ENCODE peak calls at places on chromosomes 12 and 14, in ten cellular contexts. B is HFFc6; K is endothelial cell; L is IMR-90; W is breast epithelium; M is upper lobe of left lung; I is CD4-positive, alpha-beta T cell; X is endothelial cell of umbilical vein; E is fibroblast of mammary gland; T is tibial artery. S is an unnamed sample.

GRCh38 chr12:101490286-101490920 is 15.3 kb downstream of the SPIC start:
- DNase-seq in B (no peak), K (peak; percentile 16), L (no peak), W (no peak), M (no peak), I (no peak), X (no peak), E (no peak), T (no peak), S (no peak)

GRCh38 chr14:103618999-103619398 is 10.0 kb upstream of the KLC1 start:
- DNase-seq in B (peak; percentile 40), K (no peak), L (peak; percentile 48), W (no peak), M (no peak), I (no peak), X (no peak), E (no peak), T (no peak), S (no peak)

GRCh38 chr14:59439256-59440015 is 25.7 kb downstream of the GPR135 start:
- DNase-seq in B (no peak), K (no peak), L (peak; percentile 74), W (no peak), M (no peak), I (no peak), X (no peak), E (peak; percentile 78), T (no peak), S (no peak)

GRCh38 chr14:56751471-56751870 is 58.8 kb downstream of the OTX2 start:
- DNase-seq in B (no peak), K (peak; percentile 16), L (no peak), W (no peak), M (no peak), I (no peak), X (no peak), E (no peak), T (no peak), S (no peak)

GRCh38 chr12:52748578-52748977 is 28.6 kb downstream of the KRT76 start:
- DNase-seq in B (no peak), K (no peak), L (no peak), W (no peak), M (no peak), I (no peak), X (no peak), E (no peak), T (no peak), S (no peak)

GRCh38 chr12:31590730-31591307 is at the start of gene DENND5B:
- DNase-seq in B (peak; percentile 33), K (peak; percentile 78), L (peak; percentile 61), W (peak; percentile 32), M (peak; percentile 96), I (no peak), X (peak; percentile 68), E (peak; percentile 44), T (peak; percentile 86), S (peak; percentile 89)

GRCh38 chr12:28237423-28237822 is 47.2 kb downstream of the CCDC91 start:
- DNase-seq in B (no peak), K (no peak), L (no peak), W (no peak), M (no peak), I (no peak), X (no peak), E (peak; percentile 25), T (no peak), S (no peak)

GRCh38 chr12:123942277-123942653 is 30.4 kb downstream of the CCDC92 start:
- DNase-seq in B (peak; percentile 25), K (no peak), L (peak; percentile 90), W (no peak), M (no peak), I (no peak), X (peak; percentile 27), E (peak; percentile 95), T (no peak), S (no peak)

GRCh38 chr14:104970231-104971068 is 7.7 kb downstream of the AHNAK2 start:
- DNase-seq in B (peak; percentile 81), K (no peak), L (peak; percentile 81), W (no peak), M (peak; percentile 79), I (no peak), X (peak; percentile 87), E (peak; percentile 96), T (peak; percentile 94), S (no peak)

GRCh38 chr14:73731111-73731510 is 16.9 kb upstream of the PNMA1 start:
- DNase-seq in B (no peak), K (no peak), L (no peak), W (no peak), M (no peak), I (no peak), X (no peak), E (no peak), T (no peak), S (no peak)

GRCh38 chr12:5623411-5623810 is 191.5 kb downstream of the NTF3 start:
- DNase-seq in B (no peak), K (no peak), L (no peak), W (no peak), M (no peak), I (no peak), X (no peak), E (no peak), T (no peak), S (no peak)

GRCh38 chr12:69330475-69331473 is 17.4 kb upstream of the LYZ start:
- DNase-seq in B (no peak), K (peak; percentile 25), L (peak; percentile 1), W (no peak), M (no peak), I (peak; percentile 66), X (peak; percentile 22), E (no peak), T (no peak), S (peak; percentile 32)

GRCh38 chr14:34721129-34721528 is 6.7 kb upstream of the CFL2 start:
- DNase-seq in B (no peak), K (no peak), L (no peak), W (no peak), M (no peak), I (no peak), X (no peak), E (no peak), T (no peak), S (no peak)

GRCh38 chr12:56020437-56021189 is at the start of gene IKZF4:
- DNase-seq in B (no peak), K (peak; percentile 36), L (peak; percentile 48), W (no peak), M (peak; percentile 11), I (no peak), X (no peak), E (no peak), T (no peak), S (no peak)

GRCh38 chr12:102513739-102514138 is 33.4 kb upstream of the IGF1 start:
- DNase-seq in B (no peak), K (no peak), L (peak; percentile 15), W (no peak), M (no peak), I (no peak), X (no peak), E (no peak), T (no peak), S (no peak)

GRCh38 chr12:9673404-9674225 is 4.1 kb downstream of the CLEC2D start:
- DNase-seq in B (peak; percentile 75), K (no peak), L (peak; percentile 92), W (no peak), M (no peak), I (no peak), X (peak; percentile 94), E (peak; percentile 93), T (peak; percentile 74), S (peak; percentile 19)

GRCh38 chr12:86723326-86723725 is 467.1 kb upstream of the MGAT4C start:
- DNase-seq in B (no peak), K (no peak), L (no peak), W (no peak), M (no peak), I (no peak), X (no peak), E (peak; percentile 5), T (no peak), S (no peak)
- TF ChIP-seq CTCF in B (no peak), K (no peak), L (no peak), W (no peak), M (no peak), I (no peak), X (no peak), E (no peak), T (no peak), S (no peak)

DNA sequence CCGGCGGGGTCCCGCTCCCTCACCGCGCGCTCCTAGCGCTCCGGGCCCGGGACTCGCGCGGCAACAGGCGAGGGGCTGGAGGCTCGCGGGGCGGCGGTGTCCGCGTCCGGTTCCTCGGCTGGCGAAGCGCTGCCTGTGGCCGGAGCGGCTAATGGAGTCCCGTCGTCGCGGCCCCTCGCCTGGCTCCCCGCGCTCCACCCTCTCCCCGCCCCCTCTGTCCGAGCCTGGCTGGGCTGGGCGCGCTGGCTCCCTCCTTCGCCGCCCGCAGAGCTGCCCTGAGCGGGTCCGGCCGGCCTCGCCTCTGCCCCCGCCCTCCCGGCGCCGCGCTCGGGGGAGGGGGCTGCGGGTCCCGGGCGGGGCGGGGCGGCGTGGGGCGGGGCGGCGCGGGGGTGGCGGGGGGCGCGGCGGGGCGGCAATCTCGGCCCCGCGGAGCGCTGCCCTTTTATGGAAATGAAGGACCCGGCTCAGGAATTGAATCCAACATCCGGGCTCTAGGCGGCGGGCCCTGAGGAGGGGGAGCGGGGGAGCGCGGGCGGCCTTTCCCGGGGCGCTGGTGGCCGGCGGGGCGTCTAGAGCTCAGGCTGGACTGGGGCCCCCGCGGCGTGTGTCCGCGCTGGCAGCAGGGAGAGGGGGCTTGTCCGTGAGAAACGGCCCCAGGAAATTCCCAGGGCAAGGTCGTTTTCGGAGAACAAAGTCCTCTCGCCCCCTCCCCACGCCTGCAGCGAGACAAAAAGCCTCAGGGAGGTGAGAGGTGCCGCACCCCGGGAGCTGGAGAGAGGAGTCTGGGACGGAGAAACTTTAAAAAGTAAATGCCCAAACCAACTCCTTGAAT is at the start of gene FERMT2:
- DNase-seq in B (peak; percentile 71), K (peak; percentile 95), L (peak; percentile 82), W (peak; percentile 80), M (peak; percentile 95), I (no peak), X (peak; percentile 87), E (peak; percentile 77), T (peak; percentile 94), S (peak; percentile 85)
- TF ChIP-seq CTCF in B (no peak), K (no peak), L (no peak), W (no peak), M (no peak), I (no peak), X (no peak), E (no peak), T (peak; percentile 21), S (no peak)

GRCh38 chr12:13255792-13256704 is 59.5 kb downstream of the EMP1 start:
- DNase-seq in B (peak; percentile 89), K (peak; percentile 98), L (peak; percentile 92), W (peak; percentile 81), M (peak; percentile 93), I (peak; percentile 47), X (peak; percentile 96), E (peak; percentile 93), T (peak; percentile 97), S (peak; percentile 78)
- TF ChIP-seq CTCF in B (peak; percentile 99), K (peak; percentile 97), L (peak; percentile 98), W (peak; percentile 94), M (peak; percentile 93), I (peak; percentile 94), X (peak; percentile 100), E (peak; percentile 99), T (peak; percentile 94), S (peak; percentile 98)

GRCh38 chr12:111304642-111305071 is 64.2 kb downstream of the PHETA1 start:
- DNase-seq in B (no peak), K (peak; percentile 37), L (no peak), W (no peak), M (no peak), I (no peak), X (peak; percentile 10), E (peak; percentile 19), T (no peak), S (no peak)
- TF ChIP-seq CTCF in B (peak; percentile 96), K (peak; percentile 100), L (peak; percentile 44), W (peak; percentile 32), M (peak; percentile 13), I (peak; percentile 14), X (peak; percentile 83), E (peak; percentile 80), T (peak; percentile 34), S (peak; percentile 50)